ENCODE peak calls at places on chromosomes 7 and 10, in five cellular contexts. P, E, I, C and K are unnamed samples.

GRCh38 chr7:27071622-27072390 is 24.0 kb downstream of the HOXA1 start:
- DNase-seq in C (no peak), P (no peak), I (no peak), E (no peak), K (no peak)

GRCh38 chr7:93092757-93093370 is 24.9 kb downstream of the SAMD9 start:
- DNase-seq in P (peak; percentile 23), I (no peak), E (no peak), C (no peak), K (no peak)

GRCh38 chr7:100951172-100951571 is 1.8 kb downstream of the MUC3A start:
- DNase-seq in P (no peak), E (no peak), C (no peak), I (no peak), K (no peak)

GRCh38 chr10:66180651-66181318 is 745.1 kb upstream of the LRRTM3 start:
- DNase-seq in P (peak; percentile 39), C (no peak), E (no peak), I (no peak), K (no peak)

GRCh38 chr7:142791502-142791901 is 20.7 kb downstream of the PRSS2 start:
- DNase-seq in P (no peak), I (no peak), E (no peak), C (no peak), K (no peak)

GRCh38 chr7:132614428-132615076 is 38.3 kb upstream of the PLXNA4 start:
- DNase-seq in E (no peak), C (peak; percentile 17), I (peak; percentile 53), P (no peak), K (peak; percentile 46)

GRCh38 chr7:93298671-93299070 is 66.5 kb downstream of the VPS50 start:
- DNase-seq in P (no peak), E (no peak), C (no peak), I (no peak), K (no peak)

GRCh38 chr10:87817873-87818504 is at the start of gene ATAD1:
- DNase-seq in I (peak; percentile 89), P (peak; percentile 75), E (peak; percentile 82), C (peak; percentile 82), K (peak; percentile 85)

GRCh38 chr10:56316603-56317002 is 44.5 kb downstream of the ZWINT start:
- DNase-seq in C (no peak), I (no peak), P (no peak), E (no peak), K (no peak)

GRCh38 chr7:76300210-76300731 is 2.2 kb upstream of the HSPB1 start:
- DNase-seq in E (no peak), P (no peak), C (peak; percentile 79), I (no peak), K (no peak)

GRCh38 chr10:73131913-73132686 is 21.8 kb downstream of the NUDT13 start:
- DNase-seq in E (no peak), I (no peak), C (no peak), P (no peak), K (no peak)

GRCh38 chr10:98170249-98171117 is 36.0 kb downstream of the R3HCC1L start:
- DNase-seq in C (no peak), I (peak; percentile 22), E (no peak), P (peak; percentile 8), K (no peak)